ENCODE peak calls at places on chromosome 7, in eight cellular contexts. D is HL-60, M is lung, V is right cardiac atrium, R is GM23248, A is SK-N-SH, E is iPS DF 6.9, F is aorta. Q is an unnamed sample.

GRCh38 chr7:32481176-32481575 is 9.0 kb downstream of the LSM5 start:
- DNase-seq in A (peak; percentile 4), V (no peak), M (no peak), R (no peak), D (peak; percentile 25), E (no peak), F (no peak), Q (no peak)

GRCh38 chr7:96097802-96098201 is 224.1 kb downstream of the SLC25A13 start:
- DNase-seq in E (no peak), V (no peak), M (no peak), A (no peak), F (no peak), R (peak; percentile 48), D (no peak), Q (no peak)

GRCh38 chr7:123583821-123584220 is 17.8 kb upstream of the ASB15 start:
- DNase-seq in A (no peak), M (no peak), V (no peak), R (no peak), E (no peak), D (no peak), F (no peak), Q (no peak)

GRCh38 chr7:43600046-43600445 is 17.1 kb downstream of the STK17A start:
- DNase-seq in V (no peak), A (no peak), E (no peak), F (no peak), M (no peak), R (no peak), D (no peak), Q (no peak)

GRCh38 chr7:148888300-148888699 is 4.2 kb upstream of the EZH2 start:
- DNase-seq in R (no peak), F (no peak), M (no peak), V (no peak), A (no peak), E (no peak), D (no peak), Q (no peak)

GRCh38 chr7:106225856-106226255 is 58.9 kb downstream of the NAMPT start:
- DNase-seq in F (no peak), A (no peak), R (no peak), E (no peak), V (no peak), D (no peak), M (no peak), Q (no peak)

GRCh38 chr7:148115308-148115707 is 475.3 kb upstream of the C7orf33 start:
- DNase-seq in E (no peak), V (no peak), R (no peak), D (no peak), A (peak; percentile 34), M (no peak), F (no peak), Q (no peak)

GRCh38 chr7:24831240-24831639 is 74.0 kb upstream of the GSDME start:
- DNase-seq in V (no peak), E (no peak), F (no peak), D (no peak), M (no peak), R (peak; percentile 74), A (no peak), Q (no peak)

GRCh38 chr7:21941570-21942224 is 4.0 kb downstream of the CDCA7L start:
- DNase-seq in V (no peak), M (no peak), F (no peak), E (no peak), R (peak; percentile 72), A (peak; percentile 53), D (peak; percentile 80), Q (no peak)

GRCh38 chr7:3754488-3755365 is 453.7 kb downstream of the SDK1 start:
- DNase-seq in V (peak; percentile 54), R (no peak), E (no peak), M (peak; percentile 45), D (no peak), F (no peak), A (peak; percentile 26), Q (no peak)

GRCh38 chr7:104883248-104883717 is 130.7 kb upstream of the KMT2E start:
- DNase-seq in M (no peak), F (no peak), E (no peak), D (no peak), A (no peak), R (peak; percentile 28), V (no peak), Q (no peak)

GRCh38 chr7:151400626-151401315 is 9.1 kb downstream of the WDR86 start:
- DNase-seq in E (no peak), A (no peak), R (no peak), M (no peak), F (no peak), D (no peak), V (no peak), Q (no peak)

GRCh38 chr7:121872831-121873764 is at the start of gene PTPRZ1:
- DNase-seq in M (no peak), R (peak; percentile 55), V (peak; percentile 70), A (peak; percentile 68), E (peak; percentile 68), D (no peak), F (peak; percentile 76), Q (peak; percentile 11)

GRCh38 chr7:47405921-47406765 is 175.8 kb downstream of the TNS3 start:
- DNase-seq in D (no peak), V (peak; percentile 88), R (peak; percentile 14), E (no peak), M (peak; percentile 90), F (no peak), A (no peak), Q (peak; percentile 65)

GRCh38 chr7:18087031-18087686 is 59.5 kb upstream of the PRPS1L1 start:
- DNase-seq in R (no peak), D (no peak), V (no peak), F (peak; percentile 76), A (no peak), E (no peak), M (no peak), Q (no peak)

GRCh38 chr7:48158404-48158803 is 12.9 kb upstream of the ABCA13 start:
- DNase-seq in R (peak; percentile 59), M (no peak), D (no peak), E (no peak), V (no peak), A (no peak), F (no peak), Q (no peak)

DNA sequence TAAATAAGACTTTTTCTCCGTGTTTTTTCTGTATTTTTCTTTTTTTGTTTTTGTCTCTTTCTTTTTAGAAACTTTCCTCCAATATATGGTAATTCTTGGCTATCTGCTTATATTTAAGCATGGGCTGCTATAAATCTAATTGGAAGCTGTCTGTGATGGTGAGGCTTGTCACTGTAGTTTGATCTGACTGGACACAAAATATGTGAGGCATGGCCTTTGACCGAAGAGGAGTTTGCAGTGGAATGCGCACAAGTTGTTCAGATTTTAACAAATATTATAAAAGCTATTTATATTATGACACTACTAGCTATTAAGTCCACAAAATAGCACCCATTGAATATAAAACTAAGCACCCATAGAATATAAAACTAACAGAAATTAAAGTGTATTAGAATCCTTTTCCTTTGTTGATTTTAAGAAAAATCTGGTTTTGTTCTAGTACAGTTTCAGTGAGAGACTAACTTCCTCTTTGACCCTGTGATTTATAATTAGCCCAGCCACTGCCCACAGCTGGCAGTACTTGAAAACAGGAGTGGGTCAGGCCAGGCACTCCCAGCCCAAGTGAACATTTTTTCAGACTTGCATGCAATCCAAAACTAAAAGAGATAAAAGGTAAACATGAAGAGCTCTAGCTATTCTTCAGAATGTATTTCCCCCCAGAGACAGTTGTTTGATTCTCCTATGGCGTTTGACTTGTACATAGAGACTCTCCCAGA is 69.9 kb upstream of the FGL2 start:
- DNase-seq in D (peak; percentile 16), F (no peak), R (no peak), E (no peak), V (no peak), A (no peak), M (peak; percentile 44), Q (no peak)
- H3K4me3 ChIP-seq in D (no peak overlapping the region), F (no peak overlapping the region), R (no peak overlapping the region), E (no peak overlapping the region), V (no peak overlapping the region), A (no peak overlapping the region), M (no peak overlapping the region), Q (no peak overlapping the region)

DNA sequence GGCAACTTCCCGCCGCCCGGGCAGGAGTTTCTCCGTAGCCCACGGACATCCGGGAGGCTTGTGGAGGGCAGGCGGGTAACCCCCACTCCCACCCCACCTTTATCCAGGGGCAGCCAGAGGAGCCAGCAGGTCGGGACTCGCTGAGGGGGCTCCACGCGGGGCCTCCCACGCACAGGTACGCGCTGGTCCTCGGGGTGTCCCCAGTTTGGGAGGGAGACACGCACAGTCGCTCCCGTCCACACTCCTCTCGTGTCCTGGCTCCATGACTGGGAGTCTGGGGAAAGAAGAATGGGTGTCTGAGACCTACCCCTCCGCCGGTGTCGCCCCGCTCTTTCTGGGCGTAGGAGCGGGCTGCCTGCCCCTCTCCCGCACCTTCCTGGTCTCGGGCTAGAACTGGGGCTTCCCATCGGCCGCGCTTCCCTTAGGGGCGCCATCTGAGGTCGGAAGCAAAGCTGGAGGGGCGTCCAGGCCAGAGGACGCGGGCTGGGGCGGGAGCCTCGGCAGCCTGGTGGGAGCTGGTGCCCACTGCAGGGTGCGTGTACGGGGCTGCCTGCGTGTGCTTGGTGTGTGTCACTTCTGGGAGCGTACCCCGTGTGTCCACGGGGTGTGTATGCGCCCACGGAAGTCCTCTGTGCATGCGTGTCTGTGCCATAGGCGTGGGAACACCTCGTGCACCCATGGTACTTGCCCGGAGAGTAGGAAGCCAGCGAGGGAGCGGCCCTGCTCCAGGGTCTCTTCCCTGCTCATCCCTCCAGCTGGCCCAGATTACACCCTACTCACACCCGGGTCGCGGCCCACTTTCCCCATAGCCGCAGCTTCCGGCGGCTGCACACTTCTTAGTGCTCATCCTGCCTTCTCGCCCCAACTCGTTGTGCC is 73.0 kb upstream of the LEP start:
- DNase-seq in D (no peak), F (no peak), M (no peak), V (no peak), A (peak; percentile 51), R (no peak), E (no peak), Q (no peak)
- H3K27ac ChIP-seq in D (no peak overlapping the region), F (no peak overlapping the region), M (no peak overlapping the region), V (no peak overlapping the region), A (no peak overlapping the region), R (no peak overlapping the region), E (no peak overlapping the region), Q (no peak overlapping the region)

DNA sequence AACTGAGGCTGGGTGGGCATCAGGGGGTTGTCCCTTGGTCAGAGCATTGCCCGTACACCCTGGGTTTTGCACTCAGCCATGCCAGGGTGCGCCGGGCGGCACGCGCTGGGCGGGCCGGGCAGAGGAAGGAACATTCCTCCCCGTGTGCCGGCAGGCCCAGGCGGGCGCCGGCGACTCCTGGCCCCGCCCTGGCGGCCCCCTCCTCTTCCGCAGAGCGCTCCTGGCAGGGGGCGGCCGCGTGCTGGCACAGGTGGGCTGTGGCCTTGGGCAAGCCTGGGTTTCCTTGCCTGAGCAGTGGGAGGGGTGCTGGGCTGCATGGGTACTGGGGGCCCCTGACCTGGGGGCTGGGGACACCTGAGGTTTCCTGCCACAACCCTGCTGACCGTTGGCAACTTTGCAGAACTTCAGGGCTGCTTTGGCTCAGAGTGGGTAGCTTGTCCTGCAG is 3.9 kb downstream of the LFNG start:
- DNase-seq in R (no peak), F (no peak), A (no peak), D (peak; percentile 42), M (no peak), E (no peak), V (no peak), Q (no peak)
- H3K27me3 ChIP-seq in R (no peaks in the 10 kb centered on the region), F (no peaks in the 10 kb centered on the region), A (no peaks in the 10 kb centered on the region), D (no peaks in the 10 kb centered on the region), M (no peaks in the 10 kb centered on the region), E (peaks cover under 1% of the 10 kb centered on the region), V (no peaks in the 10 kb centered on the region), Q (no peaks in the 10 kb centered on the region)

DNA sequence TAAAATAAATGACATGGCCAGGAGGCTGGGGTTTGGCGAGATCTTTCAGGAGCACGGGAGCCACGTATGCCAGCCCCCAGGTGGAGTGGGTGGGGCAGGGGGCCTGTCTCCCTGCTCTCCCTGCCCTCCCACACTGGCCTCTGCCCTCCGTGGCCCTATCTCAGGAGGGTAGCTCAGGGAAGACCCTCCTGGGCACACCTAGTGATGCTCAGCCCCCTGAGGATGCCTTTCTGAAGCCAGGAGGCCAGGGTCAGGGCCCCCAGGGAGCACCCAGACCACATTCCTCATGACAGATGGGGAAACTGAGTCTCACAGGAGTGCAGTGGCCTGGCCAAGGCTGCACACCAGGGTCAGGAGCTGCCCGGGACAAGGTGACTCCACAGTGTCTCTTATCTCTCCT is 223.4 kb downstream of the ELFN1 start:
- DNase-seq in V (peak; percentile 23), E (no peak), M (no peak), R (no peak), D (no peak), A (no peak), F (no peak), Q (no peak)
- H3K4me3 ChIP-seq in V (no peak overlapping the region), E (no peak overlapping the region), M (no peak overlapping the region), R (no peak overlapping the region), D (no peak overlapping the region), A (no peak overlapping the region), F (no peak overlapping the region), Q (no peak overlapping the region)

Q was measured in heart right ventricle.